ENCODE peak calls at places on chromosome 3, in ten cellular contexts. G is activated T-cell treated with anti-CD3 and anti-CD28 coated beads, Interleukin-2, amount 50 U/mL, for 4 hours; A is H54; J is AG08396; E is RWPE2; D is H4; L is NCI-H524; K is AG04449; P is activated naive CD8-positive, alpha-beta T cell treated with anti-CD3 and anti-CD28 coated beads, Interleukin-2, amount 10 ng/mL, durations not matched to agents 7 days and 5 days; C is dermis microvascular lymphatic vessel endothelial cell. N is an unnamed sample.

GRCh38 chr3:59879033-59879655 is 829.3 kb upstream of the CFAP20DC start:
- DNase-seq in G (no peak), A (no peak), J (no peak), E (no peak), D (no peak), L (no peak), K (no peak), P (no peak), C (no peak), N (no peak)

GRCh38 chr3:35776346-35776745 is 137.0 kb downstream of the ARPP21 start:
- DNase-seq in G (no peak), A (no peak), J (no peak), E (no peak), D (no peak), L (no peak), K (no peak), P (no peak), C (no peak), N (no peak)

GRCh38 chr3:66499881-66500574 is 794 bp downstream of the LRIG1 start:
- DNase-seq in G (peak), A (peak), J (peak), E (no peak), D (no peak), L (no peak), K (no peak), P (peak), C (no peak), N (peak)

GRCh38 chr3:32193101-32193500 is 45.4 kb upstream of the CMTM8 start:
- DNase-seq in G (no peak), A (no peak), J (no peak), E (no peak), D (no peak), L (no peak), K (no peak), P (no peak), C (no peak), N (no peak)

GRCh38 chr3:69199942-69200341 is 77.5 kb upstream of the LMOD3 start:
- DNase-seq in G (no peak), A (no peak), J (no peak), E (no peak), D (no peak), L (no peak), K (no peak), P (no peak), C (no peak), N (no peak)

GRCh38 chr3:99637041-99637380 is 1.4 kb upstream of the COL8A1 start:
- DNase-seq in G (no peak), A (no peak), J (no peak), E (no peak), D (peak), L (no peak), K (no peak), P (no peak), C (no peak), N (no peak)

GRCh38 chr3:167814441-167814951 is 79.0 kb downstream of the SERPINI1 start:
- DNase-seq in G (no peak), A (peak), J (peak), E (no peak), D (peak), L (no peak), K (no peak), P (no peak), C (peak), N (peak)

GRCh38 chr3:42755681-42756578 is 17.1 kb downstream of the CCDC13 start:
- DNase-seq in G (no peak), A (no peak), J (peak), E (peak), D (no peak), L (no peak), K (no peak), P (no peak), C (no peak), N (peak)

GRCh38 chr3:152977356-152977755 is 142.4 kb downstream of the P2RY1 start:
- DNase-seq in G (no peak), A (no peak), J (no peak), E (no peak), D (no peak), L (no peak), K (no peak), P (no peak), C (no peak), N (no peak)